ENCODE peak calls at places on chromosomes 6 and 20, in eight cellular contexts. N, M, C, K, I, L, D and J are unnamed samples.
A peak's percentile ranks its signal among the peaks of the same experiment; 100 is the strongest.

GRCh38 chr6:135940783-135941182 is 89.3 kb downstream of the PDE7B start:
- ATAC-seq in N (no peak), C (no peak), L (no peak), D (no peak), M (no peak), I (no peak), K (no peak), J (no peak)

GRCh38 chr20:54323227-54323734 is 115.4 kb downstream of the PFDN4 start:
- ATAC-seq in C (no peak), N (peak; percentile 55), M (no peak), I (no peak), K (no peak), D (no peak), L (no peak), J (no peak)

GRCh38 chr6:75115501-75115900 is 90.4 kb downstream of the COL12A1 start:
- ATAC-seq in M (no peak), K (no peak), L (no peak), I (no peak), N (no peak), C (no peak), D (no peak), J (no peak)

GRCh38 chr20:46359233-46359751 is 47.1 kb downstream of the ELMO2 start:
- ATAC-seq in M (no peak), L (no peak), K (no peak), C (no peak), N (no peak), D (no peak), I (no peak), J (no peak)

GRCh38 chr6:64280569-64280968 is 645.0 kb downstream of the PHF3 start:
- ATAC-seq in M (no peak), C (peak; percentile 46), K (no peak), I (no peak), N (no peak), D (no peak), L (no peak), J (no peak)

GRCh38 chr6:64255000-64255399 is 619.4 kb downstream of the PHF3 start:
- ATAC-seq in I (no peak), D (no peak), N (no peak), K (no peak), C (no peak), L (no peak), M (no peak), J (no peak)

GRCh38 chr6:31791324-31792089 is 4.0 kb downstream of the VARS1 start:
- ATAC-seq in C (peak; percentile 63), L (no peak), D (no peak), K (no peak), I (no peak), M (no peak), N (no peak), J (no peak)

GRCh38 chr6:72733045-72733444 is 111.2 kb downstream of the KCNQ5 start:
- ATAC-seq in D (no peak), C (no peak), K (no peak), M (no peak), I (no peak), L (no peak), N (no peak), J (no peak)